ENCODE peak calls at places on chromosome 19, in six cellular contexts. One of them, this sample, is unnamed.

GRCh38 chr19:6481541-6482342 is at the start of gene DENND1C:
- DNase-seq in GM10248: peak
- DNase-seq in AG04449: no peak
- DNase-seq in NCI-H2171 treated with DMSO at 0.1 percent for 48 hours: no peak
- DNase-seq in NCI-H1417: no peak
- DNase-seq in iris pigment epithelial cell: no peak
- DNase-seq in this sample: no peak

GRCh38 chr19:49243129-49243528 is 81.9 kb downstream of the SLC6A16 start:
- DNase-seq in GM10248: no peak
- DNase-seq in AG04449: no peak
- DNase-seq in NCI-H2171 treated with DMSO at 0.1 percent for 48 hours: no peak
- DNase-seq in NCI-H1417: no peak
- DNase-seq in iris pigment epithelial cell: no peak
- DNase-seq in this sample: no peak

GRCh38 chr19:15260939-15261338 is 28.7 kb upstream of the EPHX3 start:
- DNase-seq in GM10248: no peak
- DNase-seq in AG04449: no peak
- DNase-seq in NCI-H2171 treated with DMSO at 0.1 percent for 48 hours: peak
- DNase-seq in NCI-H1417: no peak
- DNase-seq in iris pigment epithelial cell: no peak
- DNase-seq in this sample: no peak

GRCh38 chr19:18596752-18597157 is 8.2 kb downstream of the REX1BD start:
- DNase-seq in GM10248: no peak
- DNase-seq in AG04449: no peak
- DNase-seq in NCI-H2171 treated with DMSO at 0.1 percent for 48 hours: no peak
- DNase-seq in NCI-H1417: peak
- DNase-seq in iris pigment epithelial cell: peak
- DNase-seq in this sample: no peak

GRCh38 chr19:2544576-2545415 is 68.9 kb downstream of the GADD45B start:
- DNase-seq in GM10248: no peak
- DNase-seq in AG04449: no peak
- DNase-seq in NCI-H2171 treated with DMSO at 0.1 percent for 48 hours: no peak
- DNase-seq in NCI-H1417: no peak
- DNase-seq in iris pigment epithelial cell: no peak
- DNase-seq in this sample: no peak

GRCh38 chr19:18847516-18848463 is 16.0 kb downstream of the UPF1 start:
- DNase-seq in GM10248: no peak
- DNase-seq in AG04449: no peak
- DNase-seq in NCI-H2171 treated with DMSO at 0.1 percent for 48 hours: no peak
- DNase-seq in NCI-H1417: no peak
- DNase-seq in iris pigment epithelial cell: peak
- DNase-seq in this sample: no peak

GRCh38 chr19:1355258-1355973 is 28.3 kb upstream of the NDUFS7 start:
- DNase-seq in GM10248: peak
- DNase-seq in AG04449: no peak
- DNase-seq in NCI-H2171 treated with DMSO at 0.1 percent for 48 hours: no peak
- DNase-seq in NCI-H1417: peak
- DNase-seq in iris pigment epithelial cell: no peak
- DNase-seq in this sample: peak

GRCh38 chr19:52336117-52336811 is at the start of gene ZNF610:
- DNase-seq in GM10248: peak
- DNase-seq in AG04449: peak
- DNase-seq in NCI-H2171 treated with DMSO at 0.1 percent for 48 hours: peak
- DNase-seq in NCI-H1417: peak
- DNase-seq in iris pigment epithelial cell: peak
- DNase-seq in this sample: peak

GRCh38 chr19:16117594-16118033 is 5.9 kb downstream of the RAB8A start:
- DNase-seq in GM10248: peak
- DNase-seq in AG04449: no peak
- DNase-seq in NCI-H2171 treated with DMSO at 0.1 percent for 48 hours: no peak
- DNase-seq in NCI-H1417: no peak
- DNase-seq in iris pigment epithelial cell: no peak
- DNase-seq in this sample: no peak

GRCh38 chr19:49895566-49896297 is 955 bp downstream of the IL4I1 start:
- DNase-seq in GM10248: peak
- DNase-seq in AG04449: no peak
- DNase-seq in NCI-H2171 treated with DMSO at 0.1 percent for 48 hours: no peak
- DNase-seq in NCI-H1417: no peak
- DNase-seq in iris pigment epithelial cell: no peak
- DNase-seq in this sample: no peak

GRCh38 chr19:52297601-52298358 is 811 bp downstream of the ZNF480 start:
- DNase-seq in GM10248: peak
- DNase-seq in AG04449: no peak
- DNase-seq in NCI-H2171 treated with DMSO at 0.1 percent for 48 hours: peak
- DNase-seq in NCI-H1417: no peak
- DNase-seq in iris pigment epithelial cell: no peak
- DNase-seq in this sample: peak

GRCh38 chr19:4583961-4584669 is 24.6 kb upstream of the SEMA6B start:
- DNase-seq in GM10248: no peak
- DNase-seq in AG04449: no peak
- DNase-seq in NCI-H2171 treated with DMSO at 0.1 percent for 48 hours: peak
- DNase-seq in NCI-H1417: peak
- DNase-seq in iris pigment epithelial cell: no peak
- DNase-seq in this sample: no peak

GRCh38 chr19:15812059-15812722 is 3.3 kb downstream of the OR10H1 start:
- DNase-seq in GM10248: no peak
- DNase-seq in AG04449: no peak
- DNase-seq in NCI-H2171 treated with DMSO at 0.1 percent for 48 hours: no peak
- DNase-seq in NCI-H1417: no peak
- DNase-seq in iris pigment epithelial cell: no peak
- DNase-seq in this sample: no peak